ENCODE peak calls at places on chromosomes 11 and 22, in eight cellular contexts. One of them, this sample, is unnamed.

GRCh38 chr11:115390441-115390840 is 113.8 kb downstream of the CADM1 start:
- DNase-seq in MM.1S: peak; percentile 77
- DNase-seq in naive thymus-derived CD8-positive, alpha-beta T cell: no peak
- DNase-seq in foreskin fibroblast: no peak
- DNase-seq in progenitor cell of endocrine pancreas: no peak
- DNase-seq in fibroblast of lung: no peak
- DNase-seq in activated CD4-positive, alpha-beta T cell treated with anti-CD3 and anti-CD28 coated beads for 36 hours: no peak
- DNase-seq in ELR: no peak
- DNase-seq in this sample: no peak

GRCh38 chr22:26316732-26317131 is 112.3 kb upstream of the ASPHD2 start:
- DNase-seq in foreskin fibroblast: no peak
- DNase-seq in MM.1S: no peak
- DNase-seq in progenitor cell of endocrine pancreas: no peak
- DNase-seq in activated CD4-positive, alpha-beta T cell treated with anti-CD3 and anti-CD28 coated beads for 36 hours: no peak
- DNase-seq in ELR: no peak
- DNase-seq in fibroblast of lung: no peak
- DNase-seq in naive thymus-derived CD8-positive, alpha-beta T cell: no peak
- DNase-seq in this sample: no peak

GRCh38 chr11:66850588-66851250 is 6.1 kb upstream of the LRFN4 start:
- DNase-seq in progenitor cell of endocrine pancreas: no peak
- DNase-seq in naive thymus-derived CD8-positive, alpha-beta T cell: peak; percentile 58
- DNase-seq in MM.1S: no peak
- DNase-seq in fibroblast of lung: no peak
- DNase-seq in activated CD4-positive, alpha-beta T cell treated with anti-CD3 and anti-CD28 coated beads for 36 hours: no peak
- DNase-seq in ELR: no peak
- DNase-seq in foreskin fibroblast: no peak
- DNase-seq in this sample: no peak

GRCh38 chr11:9765320-9766101 is 101.6 kb downstream of the SWAP70 start:
- DNase-seq in naive thymus-derived CD8-positive, alpha-beta T cell: no peak
- DNase-seq in progenitor cell of endocrine pancreas: no peak
- DNase-seq in foreskin fibroblast: peak; percentile 90
- DNase-seq in activated CD4-positive, alpha-beta T cell treated with anti-CD3 and anti-CD28 coated beads for 36 hours: no peak
- DNase-seq in MM.1S: no peak
- DNase-seq in ELR: peak; percentile 43
- DNase-seq in fibroblast of lung: peak; percentile 91
- DNase-seq in this sample: peak; percentile 88

GRCh38 chr11:100687032-100687629 is at the start of gene ARHGAP42:
- DNase-seq in progenitor cell of endocrine pancreas: peak; percentile 57
- DNase-seq in naive thymus-derived CD8-positive, alpha-beta T cell: no peak
- DNase-seq in fibroblast of lung: peak; percentile 62
- DNase-seq in foreskin fibroblast: peak; percentile 64
- DNase-seq in activated CD4-positive, alpha-beta T cell treated with anti-CD3 and anti-CD28 coated beads for 36 hours: peak; percentile 60
- DNase-seq in MM.1S: peak; percentile 77
- DNase-seq in ELR: peak; percentile 72
- DNase-seq in this sample: peak; percentile 60

GRCh38 chr11:130769782-130770565 is 146.3 kb downstream of the SNX19 start:
- DNase-seq in naive thymus-derived CD8-positive, alpha-beta T cell: no peak
- DNase-seq in foreskin fibroblast: peak; percentile 34
- DNase-seq in progenitor cell of endocrine pancreas: no peak
- DNase-seq in fibroblast of lung: no peak
- DNase-seq in ELR: no peak
- DNase-seq in activated CD4-positive, alpha-beta T cell treated with anti-CD3 and anti-CD28 coated beads for 36 hours: no peak
- DNase-seq in MM.1S: no peak
- DNase-seq in this sample: no peak

GRCh38 chr11:119116235-119116594 is 5.2 kb upstream of the HINFP start:
- DNase-seq in naive thymus-derived CD8-positive, alpha-beta T cell: no peak
- DNase-seq in foreskin fibroblast: no peak
- DNase-seq in ELR: no peak
- DNase-seq in activated CD4-positive, alpha-beta T cell treated with anti-CD3 and anti-CD28 coated beads for 36 hours: no peak
- DNase-seq in progenitor cell of endocrine pancreas: no peak
- DNase-seq in MM.1S: no peak
- DNase-seq in fibroblast of lung: no peak
- DNase-seq in this sample: no peak

GRCh38 chr11:74417379-74417804 is 19.2 kb upstream of the PGM2L1 start:
- DNase-seq in activated CD4-positive, alpha-beta T cell treated with anti-CD3 and anti-CD28 coated beads for 36 hours: no peak
- DNase-seq in progenitor cell of endocrine pancreas: no peak
- DNase-seq in fibroblast of lung: no peak
- DNase-seq in naive thymus-derived CD8-positive, alpha-beta T cell: no peak
- DNase-seq in MM.1S: no peak
- DNase-seq in foreskin fibroblast: no peak
- DNase-seq in ELR: no peak
- DNase-seq in this sample: no peak

GRCh38 chr11:121780971-121781370 is 328.2 kb upstream of the SORL1-AS1 start:
- DNase-seq in fibroblast of lung: no peak
- DNase-seq in activated CD4-positive, alpha-beta T cell treated with anti-CD3 and anti-CD28 coated beads for 36 hours: no peak
- DNase-seq in ELR: no peak
- DNase-seq in progenitor cell of endocrine pancreas: no peak
- DNase-seq in foreskin fibroblast: peak; percentile 20
- DNase-seq in MM.1S: no peak
- DNase-seq in naive thymus-derived CD8-positive, alpha-beta T cell: no peak
- DNase-seq in this sample: no peak

GRCh38 chr11:129391350-129391749 is 15.7 kb downstream of the BARX2 start:
- DNase-seq in progenitor cell of endocrine pancreas: no peak
- DNase-seq in fibroblast of lung: no peak
- DNase-seq in naive thymus-derived CD8-positive, alpha-beta T cell: no peak
- DNase-seq in activated CD4-positive, alpha-beta T cell treated with anti-CD3 and anti-CD28 coated beads for 36 hours: no peak
- DNase-seq in MM.1S: no peak
- DNase-seq in foreskin fibroblast: no peak
- DNase-seq in ELR: no peak
- DNase-seq in this sample: no peak

GRCh38 chr22:17368727-17369552 is at the start of gene CECR2:
- DNase-seq in naive thymus-derived CD8-positive, alpha-beta T cell: no peak
- DNase-seq in fibroblast of lung: peak; percentile 61
- DNase-seq in activated CD4-positive, alpha-beta T cell treated with anti-CD3 and anti-CD28 coated beads for 36 hours: peak; percentile 13
- DNase-seq in foreskin fibroblast: peak; percentile 28
- DNase-seq in progenitor cell of endocrine pancreas: peak; percentile 60
- DNase-seq in ELR: no peak
- DNase-seq in MM.1S: peak; percentile 42
- DNase-seq in this sample: no peak

GRCh38 chr11:103109818-103110388 is 677 bp downstream of the DYNC2H1 start:
- DNase-seq in foreskin fibroblast: peak; percentile 46
- DNase-seq in naive thymus-derived CD8-positive, alpha-beta T cell: no peak
- DNase-seq in ELR: peak; percentile 55
- DNase-seq in MM.1S: no peak
- DNase-seq in activated CD4-positive, alpha-beta T cell treated with anti-CD3 and anti-CD28 coated beads for 36 hours: peak; percentile 24
- DNase-seq in progenitor cell of endocrine pancreas: no peak
- DNase-seq in fibroblast of lung: peak; percentile 26
- DNase-seq in this sample: no peak

GRCh38 chr22:20938272-20938671 is 21.1 kb downstream of the CRKL start:
- DNase-seq in foreskin fibroblast: no peak
- DNase-seq in progenitor cell of endocrine pancreas: no peak
- DNase-seq in activated CD4-positive, alpha-beta T cell treated with anti-CD3 and anti-CD28 coated beads for 36 hours: no peak
- DNase-seq in MM.1S: no peak
- DNase-seq in ELR: no peak
- DNase-seq in naive thymus-derived CD8-positive, alpha-beta T cell: no peak
- DNase-seq in fibroblast of lung: no peak
- DNase-seq in this sample: no peak

GRCh38 chr11:70928854-70929598 is 323.4 kb downstream of the SHANK2 start:
- DNase-seq in MM.1S: no peak
- DNase-seq in progenitor cell of endocrine pancreas: no peak
- DNase-seq in ELR: no peak
- DNase-seq in activated CD4-positive, alpha-beta T cell treated with anti-CD3 and anti-CD28 coated beads for 36 hours: no peak
- DNase-seq in fibroblast of lung: no peak
- DNase-seq in naive thymus-derived CD8-positive, alpha-beta T cell: no peak
- DNase-seq in foreskin fibroblast: no peak
- DNase-seq in this sample: no peak

GRCh38 chr11:86706341-86707131 is 34.1 kb upstream of the ME3 start:
- DNase-seq in ELR: no peak
- DNase-seq in activated CD4-positive, alpha-beta T cell treated with anti-CD3 and anti-CD28 coated beads for 36 hours: no peak
- DNase-seq in foreskin fibroblast: no peak
- DNase-seq in naive thymus-derived CD8-positive, alpha-beta T cell: no peak
- DNase-seq in fibroblast of lung: no peak
- DNase-seq in MM.1S: no peak
- DNase-seq in progenitor cell of endocrine pancreas: no peak
- DNase-seq in this sample: no peak

GRCh38 chr11:128579790-128580504 is 7.4 kb downstream of the ETS1 start:
- DNase-seq in fibroblast of lung: no peak
- DNase-seq in foreskin fibroblast: peak; percentile 31
- DNase-seq in progenitor cell of endocrine pancreas: no peak
- DNase-seq in MM.1S: no peak
- DNase-seq in activated CD4-positive, alpha-beta T cell treated with anti-CD3 and anti-CD28 coated beads for 36 hours: no peak
- DNase-seq in ELR: peak; percentile 81
- DNase-seq in naive thymus-derived CD8-positive, alpha-beta T cell: no peak
- DNase-seq in this sample: peak; percentile 49

GRCh38 chr22:48711669-48712068 is 1116.0 kb downstream of the BRD1 start:
- DNase-seq in foreskin fibroblast: no peak
- DNase-seq in fibroblast of lung: no peak
- DNase-seq in activated CD4-positive, alpha-beta T cell treated with anti-CD3 and anti-CD28 coated beads for 36 hours: no peak
- DNase-seq in MM.1S: no peak
- DNase-seq in ELR: no peak
- DNase-seq in naive thymus-derived CD8-positive, alpha-beta T cell: peak; percentile 18
- DNase-seq in progenitor cell of endocrine pancreas: no peak
- DNase-seq in this sample: no peak

GRCh38 chr22:32823024-32823730 is 21.7 kb downstream of the TIMP3 start:
- DNase-seq in ELR: peak; percentile 67
- DNase-seq in foreskin fibroblast: peak; percentile 50
- DNase-seq in progenitor cell of endocrine pancreas: peak; percentile 37
- DNase-seq in MM.1S: no peak
- DNase-seq in naive thymus-derived CD8-positive, alpha-beta T cell: no peak
- DNase-seq in activated CD4-positive, alpha-beta T cell treated with anti-CD3 and anti-CD28 coated beads for 36 hours: peak; percentile 31
- DNase-seq in fibroblast of lung: no peak
- DNase-seq in this sample: no peak

GRCh38 chr11:68686486-68686885 is 2.1 kb downstream of the GAL start:
- DNase-seq in MM.1S: no peak
- DNase-seq in progenitor cell of endocrine pancreas: no peak
- DNase-seq in naive thymus-derived CD8-positive, alpha-beta T cell: peak; percentile 23
- DNase-seq in activated CD4-positive, alpha-beta T cell treated with anti-CD3 and anti-CD28 coated beads for 36 hours: no peak
- DNase-seq in foreskin fibroblast: no peak
- DNase-seq in fibroblast of lung: no peak
- DNase-seq in ELR: no peak
- DNase-seq in this sample: no peak

GRCh38 chr11:111541209-111542061 is 915 bp downstream of the LAYN start:
- DNase-seq in fibroblast of lung: peak; percentile 51
- DNase-seq in foreskin fibroblast: peak; percentile 73
- DNase-seq in MM.1S: no peak
- DNase-seq in naive thymus-derived CD8-positive, alpha-beta T cell: no peak
- DNase-seq in ELR: peak; percentile 92
- DNase-seq in progenitor cell of endocrine pancreas: no peak
- DNase-seq in activated CD4-positive, alpha-beta T cell treated with anti-CD3 and anti-CD28 coated beads for 36 hours: peak; percentile 23
- DNase-seq in this sample: peak; percentile 46

GRCh38 chr11:128207861-128208321 is 379.5 kb downstream of the ETS1 start:
- DNase-seq in foreskin fibroblast: peak; percentile 95
- DNase-seq in progenitor cell of endocrine pancreas: no peak
- DNase-seq in fibroblast of lung: peak; percentile 98
- DNase-seq in ELR: peak; percentile 96
- DNase-seq in MM.1S: no peak
- DNase-seq in activated CD4-positive, alpha-beta T cell treated with anti-CD3 and anti-CD28 coated beads for 36 hours: no peak
- DNase-seq in naive thymus-derived CD8-positive, alpha-beta T cell: no peak
- DNase-seq in this sample: peak; percentile 95

GRCh38 chr11:62805991-62806441 is 776 bp upstream of the NXF1 start:
- DNase-seq in progenitor cell of endocrine pancreas: no peak
- DNase-seq in activated CD4-positive, alpha-beta T cell treated with anti-CD3 and anti-CD28 coated beads for 36 hours: peak; percentile 56
- DNase-seq in MM.1S: peak; percentile 42
- DNase-seq in foreskin fibroblast: peak; percentile 37
- DNase-seq in naive thymus-derived CD8-positive, alpha-beta T cell: no peak
- DNase-seq in fibroblast of lung: no peak
- DNase-seq in ELR: peak; percentile 57
- DNase-seq in this sample: no peak

GRCh38 chr11:65078151-65078550 is 5.7 kb downstream of the CDCA5 start:
- DNase-seq in ELR: peak; percentile 54
- DNase-seq in foreskin fibroblast: peak; percentile 61
- DNase-seq in naive thymus-derived CD8-positive, alpha-beta T cell: peak; percentile 81
- DNase-seq in fibroblast of lung: peak; percentile 15
- DNase-seq in activated CD4-positive, alpha-beta T cell treated with anti-CD3 and anti-CD28 coated beads for 36 hours: peak; percentile 79
- DNase-seq in MM.1S: peak; percentile 65
- DNase-seq in progenitor cell of endocrine pancreas: no peak
- DNase-seq in this sample: peak; percentile 27